ENCODE peak calls at places on chromosomes 11 and 22, in nine cellular contexts. O is left lung, X is gastrocnemius medialis, P is mammary epithelial cell, I is GM23338, U is heart right ventricle, H is BE2C, Q is adrenal gland, V is cardiac muscle cell. T is an unnamed sample. For H3K36me3 and H3K27me3, the result is how much of the 10 kb centered on the place peaks cover.

GRCh38 chr11:41578421-41579047 is 119.1 kb upstream of the LRRC4C start:
- DNase-seq in X (no peak), P (peak), I (no peak), Q (no peak), H (no peak), O (no peak), V (no peak), U (no peak), T (no peak)

GRCh38 chr11:58505849-58506248 is 2.1 kb downstream of the OR5B21 start:
- DNase-seq in V (no peak), H (no peak), I (no peak), P (no peak), O (no peak), U (no peak), Q (no peak), X (no peak), T (no peak)

GRCh38 chr11:16604784-16605439 is 133.5 kb upstream of the C11orf58 start:
- DNase-seq in V (peak), X (no peak), I (peak), U (peak), O (peak), H (peak), P (peak), Q (peak), T (peak)

GRCh38 chr22:45686842-45687241 is 15.2 kb downstream of the ATXN10 start:
- DNase-seq in I (no peak), X (no peak), P (no peak), U (no peak), O (no peak), Q (no peak), H (no peak), V (no peak), T (no peak)

GRCh38 chr11:102293873-102294601 is 23.2 kb upstream of the BIRC3 start:
- DNase-seq in V (peak), P (peak), I (peak), Q (no peak), O (no peak), U (no peak), H (no peak), X (no peak), T (peak)

GRCh38 chr11:120061761-120062560 is 76.0 kb downstream of the TRIM29 start:
- DNase-seq in I (peak), H (peak), O (no peak), V (peak), Q (no peak), U (no peak), X (no peak), P (no peak), T (peak)

GRCh38 chr22:27416553-27417427 is 384.8 kb downstream of the MN1 start:
- DNase-seq in H (no peak), U (no peak), V (peak), X (no peak), I (peak), P (peak), Q (no peak), O (no peak), T (no peak)

GRCh38 chr11:33452806-33453205 is 195.6 kb downstream of the HIPK3 start:
- DNase-seq in P (peak), U (no peak), H (no peak), Q (no peak), X (no peak), V (no peak), O (no peak), I (no peak), T (no peak)

GRCh38 chr11:25981998-25982397 is 349.9 kb upstream of the ANO3 start:
- DNase-seq in U (no peak), X (no peak), V (peak), H (peak), P (peak), Q (no peak), O (no peak), I (peak), T (peak)

GRCh38 chr11:17389957-17390649 is 1.6 kb upstream of the KCNJ11 start:
- DNase-seq in V (no peak), I (no peak), O (peak), Q (no peak), U (no peak), X (no peak), P (no peak), H (no peak), T (no peak)

GRCh38 chr11:14007566-14007965 is 45.0 kb downstream of the SPON1 start:
- DNase-seq in H (no peak), X (no peak), U (no peak), Q (no peak), P (no peak), I (no peak), O (no peak), V (no peak), T (no peak)

GRCh38 chr11:62796281-62796680 is 4.5 kb upstream of the TMEM223 start:
- DNase-seq in Q (no peak), V (no peak), X (no peak), H (no peak), I (peak), U (no peak), P (no peak), O (no peak), T (no peak)

GRCh38 chr11:62789576-62789975 is 2.2 kb downstream of the TMEM223 start:
- DNase-seq in O (no peak), H (no peak), V (no peak), Q (no peak), U (no peak), I (no peak), P (no peak), X (no peak), T (no peak)

GRCh38 chr11:62791501-62792192 is at the start of gene TMEM223:
- DNase-seq in Q (peak), V (peak), U (peak), X (peak), P (peak), I (peak), H (peak), O (peak), T (peak)

GRCh38 chr11:62792193-62792575 is 378 bp upstream of the TMEM223 start:
- DNase-seq in U (peak), O (no peak), X (no peak), I (peak), P (no peak), H (peak), V (peak), Q (peak), T (no peak)

GRCh38 chr11:62794201-62794775 is 2.5 kb upstream of the TMEM223 start:
- DNase-seq in U (no peak), V (no peak), Q (no peak), P (no peak), O (no peak), I (no peak), X (no peak), H (no peak), T (no peak)
- H3K36me3 ChIP-seq in U (under half), V (half or more), Q (under half), P (under half), O (half or more), I (half or more), X (under half), H (under half), T (under half)

DNA sequence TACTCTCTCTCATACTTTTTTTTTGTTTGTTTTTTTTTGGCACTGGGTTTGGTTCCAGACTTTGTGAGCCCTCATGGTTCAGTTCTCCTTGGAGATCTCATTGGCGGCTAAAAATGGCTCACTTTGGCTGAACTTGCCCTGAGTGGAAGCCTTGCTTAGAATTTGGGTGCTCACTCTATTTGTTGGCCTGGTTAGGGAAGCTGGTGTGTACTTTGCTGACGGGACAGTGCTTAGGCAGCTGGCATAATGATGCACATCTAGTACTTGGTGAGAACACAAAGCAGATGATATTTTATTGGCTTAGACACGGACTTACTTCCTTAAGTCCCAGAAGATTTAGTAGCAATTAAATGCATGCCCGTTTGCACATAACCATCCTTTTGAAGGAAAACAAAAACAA is 66.5 kb upstream of the GRAMD1B start:
- DNase-seq in X (no peak), I (no peak), H (no peak), P (no peak), U (no peak), Q (no peak), V (no peak), O (no peak), T (no peak)
- H3K27me3 ChIP-seq in X (under half), I (under half), H (under half), P (under half), U (under half), Q (under half), V (under half), O (under half), T (under half)

DNA sequence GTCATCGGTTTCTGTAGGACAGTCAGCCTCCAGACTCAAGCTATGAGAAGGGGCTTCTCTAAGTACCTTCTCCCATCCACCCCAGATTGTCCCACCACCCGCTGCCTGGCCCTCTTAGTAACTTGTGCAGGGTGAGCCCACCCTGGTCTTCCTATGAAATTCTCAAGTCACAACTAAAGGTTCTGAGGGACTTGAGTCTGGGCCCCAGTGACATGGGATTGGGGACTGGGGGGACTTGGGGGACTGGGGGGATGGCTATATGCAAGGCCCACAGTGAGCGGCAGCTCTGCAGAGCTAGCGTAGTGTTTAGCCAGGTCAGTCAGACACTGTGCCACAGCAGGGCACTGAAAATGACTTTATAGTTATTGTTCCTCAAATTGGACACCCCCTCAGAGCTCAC is 622.3 kb upstream of the CADM1 start:
- DNase-seq in I (no peak), O (no peak), H (no peak), P (no peak), Q (no peak), V (no peak), X (no peak), U (no peak), T (no peak)
- TF ChIP-seq CTCF in I (no peak), O (no peak), H (no peak), P (no peak), Q (no peak), V (no peak), X (no peak), U (no peak), T (no peak)

DNA sequence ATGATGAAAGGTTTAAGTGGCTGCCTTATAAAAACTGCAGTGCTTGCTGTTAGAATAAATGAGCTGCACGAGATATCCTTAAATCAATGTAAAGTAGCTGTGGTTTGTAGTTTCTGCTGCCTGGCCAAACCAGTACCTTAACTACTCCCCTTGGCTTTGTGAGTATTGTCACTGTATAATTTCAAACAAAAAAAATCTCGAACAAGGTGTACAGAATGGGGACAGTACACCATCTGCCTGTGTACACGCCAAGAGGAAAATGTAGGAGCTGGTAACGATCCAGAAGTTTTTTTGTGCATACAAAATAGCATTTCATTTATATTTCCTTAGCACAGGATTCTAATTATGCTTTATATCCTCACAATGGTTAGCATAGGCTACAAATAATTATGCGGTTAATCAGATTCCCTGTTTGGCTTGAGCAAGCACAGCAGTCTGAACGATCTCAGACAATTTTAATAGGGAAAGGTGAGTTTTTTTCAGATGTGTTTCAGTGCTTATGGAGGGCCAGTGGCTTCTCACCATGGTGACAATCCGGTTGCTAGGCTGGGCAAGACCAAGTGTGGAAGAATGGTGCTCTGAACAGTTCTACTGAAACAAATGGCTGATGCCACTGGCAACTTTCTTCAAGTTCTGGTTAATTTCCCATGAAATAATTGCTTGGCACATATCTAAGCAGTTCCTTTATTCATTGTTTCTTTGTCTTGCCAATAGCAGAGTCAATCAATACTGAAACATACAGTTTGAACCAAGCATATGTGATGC is 20.8 kb upstream of the NDUFC2 start:
- DNase-seq in X (no peak), V (peak), U (no peak), Q (no peak), P (no peak), H (no peak), O (no peak), I (no peak), T (no peak)
- H3K36me3 ChIP-seq in X (under half), V (under half), U (under half), Q (under half), P (under half), H (under half), O (under half), I (under half), T (under half)

GRCh38 chr11:18752502-18752901 is 26.5 kb upstream of the IGSF22 start:
- DNase-seq in X (no peak), U (no peak), H (no peak), I (no peak), P (no peak), V (no peak), Q (no peak), O (no peak), T (no peak)
- H3K27me3 ChIP-seq in X (under half), U (under half), H (under half), I (under half), P (under half), V (under half), Q (under half), O (under half), T (under half)